ENCODE peak calls at places on chromosomes 2 and 18, in ten cellular contexts. U, C, R, P, A, H, E, Q, N and B are unnamed samples.

GRCh38 chr2:8578335-8579244 is 103.3 kb upstream of the ID2 start:
- DNase-seq in U (no peak), C (no peak), R (no peak), P (no peak), A (no peak), H (no peak), E (no peak), Q (no peak), N (no peak), B (no peak)

GRCh38 chr2:23294238-23294637 is 90.7 kb upstream of the KLHL29 start:
- DNase-seq in U (no peak), C (no peak), R (no peak), P (no peak), A (no peak), H (no peak), E (no peak), Q (no peak), N (no peak), B (no peak)

GRCh38 chr2:226647626-226648518 is 151.7 kb downstream of the IRS1 start:
- DNase-seq in U (no peak), C (no peak), R (no peak), P (no peak), A (no peak), H (no peak), E (no peak), Q (no peak), N (no peak), B (no peak)

GRCh38 chr2:111904726-111905476 is 6.5 kb downstream of the MERTK start:
- DNase-seq in U (no peak), C (no peak), R (no peak), P (no peak), A (no peak), H (no peak), E (no peak), Q (no peak), N (no peak), B (no peak)

GRCh38 chr2:48901015-48901343 is 145.5 kb upstream of the LHCGR start:
- DNase-seq in U (no peak), C (no peak), R (no peak), P (no peak), A (no peak), H (no peak), E (no peak), Q (no peak), N (no peak), B (no peak)

GRCh38 chr2:239814917-239815637 is 210.1 kb downstream of the NDUFA10 start:
- DNase-seq in U (peak; percentile 65), C (peak; percentile 26), R (no peak), P (no peak), A (no peak), H (no peak), E (no peak), Q (no peak), N (no peak), B (no peak)

GRCh38 chr2:102664439-102665042 is 45.2 kb downstream of the SLC9A2 start:
- DNase-seq in U (no peak), C (no peak), R (peak; percentile 53), P (peak; percentile 100), A (no peak), H (no peak), E (no peak), Q (peak; percentile 84), N (no peak), B (peak; percentile 45)

GRCh38 chr2:178109813-178110212 is 2.4 kb upstream of the RBM45 start:
- DNase-seq in U (no peak), C (no peak), R (no peak), P (no peak), A (no peak), H (no peak), E (no peak), Q (peak; percentile 56), N (no peak), B (peak; percentile 56)

GRCh38 chr18:77701977-77702376 is 452.3 kb downstream of the GALR1 start:
- DNase-seq in U (no peak), C (no peak), R (no peak), P (no peak), A (no peak), H (no peak), E (no peak), Q (no peak), N (no peak), B (no peak)

GRCh38 chr2:157792345-157793052 is 83.6 kb downstream of the ACVR1 start:
- DNase-seq in U (no peak), C (no peak), R (no peak), P (no peak), A (no peak), H (no peak), E (no peak), Q (peak; percentile 17), N (no peak), B (no peak)

GRCh38 chr18:44725300-44726096 is 44.8 kb downstream of the SETBP1 start:
- DNase-seq in U (no peak), C (peak; percentile 61), R (peak; percentile 34), P (no peak), A (peak; percentile 28), H (no peak), E (peak; percentile 50), Q (peak; percentile 68), N (no peak), B (peak; percentile 43)

GRCh38 chr2:21515903-21516302 is 392.1 kb downstream of the TDRD15 start:
- DNase-seq in U (no peak), C (no peak), R (no peak), P (no peak), A (no peak), H (no peak), E (no peak), Q (no peak), N (no peak), B (no peak)

GRCh38 chr2:234979204-234980167 is 27.7 kb downstream of the SH3BP4 start:
- DNase-seq in U (no peak), C (peak; percentile 59), R (no peak), P (no peak), A (no peak), H (no peak), E (no peak), Q (no peak), N (no peak), B (no peak)

GRCh38 chr18:11283531-11284071 is 134.2 kb upstream of the PIEZO2 start:
- DNase-seq in U (no peak), C (no peak), R (no peak), P (no peak), A (no peak), H (no peak), E (peak; percentile 25), Q (no peak), N (no peak), B (no peak)

GRCh38 chr18:22302152-22302551 is 115.6 kb downstream of the CTAGE1 start:
- DNase-seq in U (no peak), C (no peak), R (no peak), P (no peak), A (no peak), H (no peak), E (no peak), Q (no peak), N (no peak), B (no peak)

DNA sequence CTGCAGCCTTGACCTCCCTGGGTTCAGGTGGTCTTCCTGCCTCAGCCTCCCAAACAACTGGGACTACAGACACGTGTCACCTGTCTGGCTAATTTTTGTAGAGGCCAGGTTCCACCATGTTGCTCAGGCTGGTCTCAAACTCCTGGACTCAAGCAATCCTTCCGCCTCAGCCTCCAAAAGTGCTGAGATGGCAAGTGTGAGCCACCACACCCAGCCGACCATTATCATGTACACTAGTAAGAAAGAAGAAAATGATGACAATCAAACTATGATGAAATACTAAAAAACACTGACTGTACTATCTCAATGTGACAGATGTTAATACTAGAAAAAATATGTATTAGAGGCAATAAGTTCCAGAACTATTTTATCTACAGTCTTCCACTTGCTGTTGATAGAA is 420.9 kb downstream of the TRIB2 start:
- DNase-seq in U (no peak), C (no peak), R (no peak), P (no peak), A (no peak), H (no peak), E (no peak), Q (no peak), N (no peak), B (no peak)
- TF ChIP-seq CTCF in U (no peak), C (no peak), R (no peak), P (no peak), A (no peak), H (no peak), E (no peak), Q (no peak), N (no peak), B (no peak)

DNA sequence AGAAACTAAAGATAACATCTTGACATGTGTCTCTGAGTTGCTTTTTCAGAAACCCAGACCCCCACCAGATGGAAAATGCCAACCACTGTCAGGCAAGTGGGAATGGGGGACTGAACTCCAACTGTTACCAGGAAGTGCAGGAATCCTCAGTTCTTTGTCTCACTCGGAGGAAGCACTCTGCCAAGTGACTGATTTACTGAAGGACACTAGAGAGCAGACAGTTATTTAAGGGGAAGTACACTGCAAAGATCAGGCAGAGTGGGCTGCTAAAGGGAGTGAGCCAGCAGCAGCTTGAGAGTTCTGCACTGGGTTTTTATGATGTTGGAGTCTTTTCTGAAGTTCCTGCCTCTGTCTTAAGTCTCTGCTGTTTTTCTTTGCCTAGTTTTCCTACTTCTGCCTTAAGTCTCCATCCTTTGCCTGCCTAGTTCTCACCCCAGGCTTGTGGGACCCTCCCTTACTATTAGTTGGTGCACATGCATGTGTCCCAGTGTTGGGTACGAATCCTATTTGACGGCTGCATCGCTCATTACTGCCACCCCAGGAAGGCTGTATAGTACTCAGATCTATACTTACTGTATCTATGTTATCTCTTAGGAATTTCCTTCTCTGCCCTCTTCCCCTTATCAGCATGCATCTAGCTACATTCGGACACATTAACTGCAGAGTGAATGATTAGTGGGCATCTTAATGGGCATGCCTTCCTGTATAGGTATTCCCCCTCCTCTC is 97.1 kb downstream of the TEX51 start:
- DNase-seq in U (no peak), C (no peak), R (no peak), P (no peak), A (no peak), H (no peak), E (no peak), Q (no peak), N (no peak), B (no peak)
- TF ChIP-seq CTCF in U (no peak), C (no peak), R (no peak), P (no peak), A (no peak), H (no peak), E (no peak), Q (no peak), N (no peak), B (no peak)

DNA sequence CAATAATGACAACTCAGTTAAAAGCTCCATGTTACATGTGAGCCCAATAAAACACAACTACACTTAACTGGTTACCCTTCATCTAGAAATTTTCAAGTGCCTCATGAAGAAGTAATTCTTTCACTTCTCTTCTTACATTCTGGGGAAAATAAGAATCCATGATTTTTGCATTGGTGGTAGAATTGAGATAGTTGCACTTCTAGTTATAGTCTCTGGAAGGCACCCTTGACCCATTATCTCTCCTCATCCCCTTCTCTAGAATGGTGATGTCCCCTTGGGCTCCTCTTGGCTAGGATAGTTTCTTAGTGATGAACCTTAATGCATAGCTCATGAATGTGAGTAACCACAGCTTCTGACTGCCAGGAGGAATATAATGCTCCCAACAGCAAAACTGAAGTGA is 3.6 kb downstream of the LGALSL start:
- DNase-seq in U (no peak), C (no peak), R (no peak), P (no peak), A (no peak), H (no peak), E (no peak), Q (no peak), N (no peak), B (no peak)
- TF ChIP-seq CTCF in U (no peak), C (no peak), R (no peak), P (peak; percentile 32), A (no peak), H (no peak), E (no peak), Q (no peak), N (no peak), B (no peak)

GRCh38 chr2:237509905-237510304 is 22.9 kb downstream of the MLPH start:
- DNase-seq in U (no peak), C (no peak), R (no peak), P (no peak), A (no peak), H (no peak), E (no peak), Q (no peak), N (no peak), B (no peak)
- TF ChIP-seq CTCF in U (no peak), C (no peak), R (no peak), P (no peak), A (no peak), H (no peak), E (no peak), Q (no peak), N (no peak), B (no peak)